ENCODE peak calls at places on chromosome 14, in eight cellular contexts. D is NCI-H1092, J is H1, E is posterior vena cava, Q is NB4, S is head of caudate nucleus, C is BE2C, W is GM03348. P is an unnamed sample.

GRCh38 chr14:69693145-69693544 is 73.8 kb upstream of the SRSF5 start:
- DNase-seq in J (no peak), Q (no peak), W (no peak), S (no peak), E (peak; percentile 55), D (peak; percentile 78), C (no peak), P (peak; percentile 95)

GRCh38 chr14:28057286-28058011 is 709.1 kb upstream of the FOXG1 start:
- DNase-seq in J (no peak), C (no peak), S (no peak), E (no peak), Q (peak; percentile 1), D (no peak), W (no peak), P (no peak)

GRCh38 chr14:104114421-104115130 is 23.8 kb upstream of the KIF26A start:
- DNase-seq in W (no peak), D (no peak), C (no peak), J (no peak), E (peak; percentile 77), Q (no peak), S (no peak), P (no peak)

GRCh38 chr14:34052658-34053014 is 101.8 kb upstream of the EGLN3 start:
- DNase-seq in Q (peak; percentile 29), C (no peak), E (no peak), S (peak; percentile 57), W (no peak), D (no peak), J (no peak), P (no peak)

GRCh38 chr14:104461676-104462443 is 117.7 kb upstream of the C14orf180 start:
- DNase-seq in W (no peak), D (no peak), J (peak; percentile 51), C (no peak), Q (no peak), S (peak; percentile 59), E (no peak), P (peak; percentile 17)

GRCh38 chr14:103057028-103057371 is 349 bp downstream of the CDC42BPB start:
- DNase-seq in D (no peak), W (no peak), C (peak; percentile 42), E (no peak), J (no peak), S (peak; percentile 43), Q (peak; percentile 49), P (no peak)

GRCh38 chr14:106844608-106845285 is 1318.4 kb downstream of the TMEM121 start:
- DNase-seq in Q (peak; percentile 85), J (no peak), W (no peak), E (peak; percentile 89), C (peak; percentile 22), S (peak; percentile 57), D (no peak), P (no peak)

GRCh38 chr14:96629082-96629481 is 126.9 kb downstream of the PAPOLA start:
- DNase-seq in Q (no peak), J (peak; percentile 11), S (peak; percentile 25), E (peak; percentile 61), W (no peak), D (no peak), C (no peak), P (no peak)

GRCh38 chr14:87229131-87229530 is 763.9 kb downstream of the GALC start:
- DNase-seq in E (no peak), D (no peak), J (no peak), Q (no peak), W (no peak), S (no peak), C (no peak), P (no peak)

P was measured in NCI-H1694.